ENCODE peak calls at places on chromosomes 16 and 17, in five cellular contexts. T, B, V, F and W are unnamed samples.

GRCh38 chr16:63617047-63617989 is 1504.5 kb downstream of the CDH11 start:
- DNase-seq in T (no peak), B (peak; percentile 3), V (peak; percentile 23), F (peak; percentile 50), W (no peak)

GRCh38 chr16:80148826-80149225 is 392.0 kb upstream of the DYNLRB2 start:
- DNase-seq in T (no peak), B (no peak), V (no peak), F (no peak), W (no peak)

GRCh38 chr17:36921131-36921851 is 16.0 kb upstream of the LHX1 start:
- DNase-seq in T (no peak), B (no peak), V (no peak), F (no peak), W (no peak)

GRCh38 chr17:68507581-68507980 is 4.6 kb upstream of the PRKAR1A start:
- DNase-seq in T (no peak), B (no peak), V (no peak), F (no peak), W (no peak)

GRCh38 chr16:24833352-24833751 is 12.4 kb upstream of the SLC5A11 start:
- DNase-seq in T (no peak), B (no peak), V (no peak), F (no peak), W (no peak)

GRCh38 chr17:61402978-61403845 is 3.6 kb downstream of the TBX2 start:
- DNase-seq in T (no peak), B (no peak), V (no peak), F (peak; percentile 46), W (no peak)

GRCh38 chr17:53032861-53033271 is 789.9 kb upstream of the KIF2B start:
- DNase-seq in T (no peak), B (peak; percentile 88), V (no peak), F (no peak), W (peak; percentile 23)

GRCh38 chr17:48555183-48555615 is 10.3 kb upstream of the HOXB2 start:
- DNase-seq in T (no peak), B (peak; percentile 89), V (no peak), F (no peak), W (no peak)

GRCh38 chr17:57870283-57870635 is 20.4 kb upstream of the MRPS23 start:
- DNase-seq in T (no peak), B (no peak), V (no peak), F (no peak), W (no peak)

GRCh38 chr17:62014526-62014925 is 50.6 kb downstream of the MED13 start:
- DNase-seq in T (no peak), B (no peak), V (no peak), F (no peak), W (no peak)

GRCh38 chr16:1188781-1189189 is 35.9 kb downstream of the CACNA1H start:
- DNase-seq in T (peak; percentile 24), B (peak; percentile 20), V (peak; percentile 46), F (no peak), W (peak; percentile 44)

GRCh38 chr17:77897741-77898301 is 60.7 kb upstream of the TNRC6C start:
- DNase-seq in T (no peak), B (no peak), V (no peak), F (no peak), W (no peak)

GRCh38 chr17:77894126-77894956 is 64.2 kb upstream of the TNRC6C start:
- DNase-seq in T (no peak), B (no peak), V (no peak), F (no peak), W (peak; percentile 4)

GRCh38 chr17:77901476-77901875 is 57.0 kb upstream of the TNRC6C start:
- DNase-seq in T (no peak), B (no peak), V (no peak), F (no peak), W (no peak)

GRCh38 chr17:77899494-77899893 is 59.0 kb upstream of the TNRC6C start:
- DNase-seq in T (no peak), B (no peak), V (no peak), F (no peak), W (no peak)

GRCh38 chr17:77898521-77899434 is 59.7 kb upstream of the TNRC6C start:
- DNase-seq in T (no peak), B (no peak), V (no peak), F (no peak), W (no peak)
- H3K4me1 ChIP-seq in T (peaks cover 17% of the 10 kb centered on the region), B (no peaks in the 10 kb centered on the region), V (no peaks in the 10 kb centered on the region), F (no peaks in the 10 kb centered on the region), W (no peaks in the 10 kb centered on the region)

GRCh38 chr16:57591086-57591869 is 37.2 kb upstream of the ADGRG1 start:
- DNase-seq in T (no peak), B (peak; percentile 74), V (peak; percentile 68), F (peak; percentile 71), W (peak; percentile 76)
- TF ChIP-seq CTCF in T (peak; percentile 60), B (peak; percentile 95), V (peak; percentile 92), F (peak; percentile 85), W (peak; percentile 88)

GRCh38 chr16:9484436-9484835 is 393.0 kb downstream of the HAPSTR1 start:
- DNase-seq in T (no peak), B (no peak), V (no peak), F (no peak), W (no peak)
- H3K9me3 ChIP-seq in T (no peaks in the 10 kb centered on the region), B (no peaks in the 10 kb centered on the region), V (no peaks in the 10 kb centered on the region), F (no peaks in the 10 kb centered on the region), W (no peaks in the 10 kb centered on the region)

GRCh38 chr16:30028438-30029093 is 2.5 kb downstream of the TLCD3B start:
- DNase-seq in T (no peak), B (no peak), V (no peak), F (no peak), W (no peak)
- H3K4me1 ChIP-seq in T (peaks cover 11% of the 10 kb centered on the region), B (no peaks in the 10 kb centered on the region), V (peaks cover 9% of the 10 kb centered on the region), F (peaks cover 3% of the 10 kb centered on the region), W (peaks cover 9% of the 10 kb centered on the region)

GRCh38 chr17:78595135-78595810 is 18.1 kb upstream of the DNAH17 start:
- DNase-seq in T (no peak), B (no peak), V (no peak), F (no peak), W (no peak)
- TF ChIP-seq CTCF in T (no peak), B (no peak), V (no peak), F (no peak), W (no peak)

DNA sequence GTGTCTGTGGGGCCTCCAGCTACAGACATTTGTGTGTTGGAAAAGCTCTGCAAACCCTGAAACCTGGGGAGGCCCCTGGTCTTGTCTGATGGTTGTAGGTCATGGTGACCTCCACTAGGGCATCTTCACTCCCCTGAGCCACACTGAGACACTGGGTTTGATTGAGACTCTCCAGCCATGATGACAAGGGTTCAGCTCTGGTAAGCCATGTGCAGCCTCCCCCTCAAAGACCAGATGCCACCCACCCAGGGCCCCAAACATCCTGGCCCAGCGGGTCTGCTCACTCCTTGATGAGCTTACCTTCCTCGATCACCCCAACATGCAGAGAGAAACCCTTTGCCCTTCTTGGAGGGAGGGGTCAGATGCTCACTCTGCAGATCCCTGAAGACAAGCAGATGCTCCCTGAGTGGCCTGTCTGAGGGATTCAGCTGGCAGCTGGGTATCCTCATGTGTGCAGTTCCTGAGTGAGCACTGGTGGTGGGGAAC is 101.6 kb downstream of the METRNL start:
- DNase-seq in T (no peak), B (no peak), V (no peak), F (no peak), W (no peak)
- H3K9me3 ChIP-seq in T (no peaks in the 10 kb centered on the region), B (no peaks in the 10 kb centered on the region), V (no peaks in the 10 kb centered on the region), F (no peaks in the 10 kb centered on the region), W (no peaks in the 10 kb centered on the region)

GRCh38 chr17:40496170-40496569 is 5.3 kb downstream of the TNS4 start:
- DNase-seq in T (no peak), B (no peak), V (no peak), F (no peak), W (no peak)
- H3K4me1 ChIP-seq in T (peaks cover 7% of the 10 kb centered on the region), B (peaks cover 7% of the 10 kb centered on the region), V (peaks cover 28% of the 10 kb centered on the region), F (peaks cover 31% of the 10 kb centered on the region), W (peaks cover 49% of the 10 kb centered on the region)

DNA sequence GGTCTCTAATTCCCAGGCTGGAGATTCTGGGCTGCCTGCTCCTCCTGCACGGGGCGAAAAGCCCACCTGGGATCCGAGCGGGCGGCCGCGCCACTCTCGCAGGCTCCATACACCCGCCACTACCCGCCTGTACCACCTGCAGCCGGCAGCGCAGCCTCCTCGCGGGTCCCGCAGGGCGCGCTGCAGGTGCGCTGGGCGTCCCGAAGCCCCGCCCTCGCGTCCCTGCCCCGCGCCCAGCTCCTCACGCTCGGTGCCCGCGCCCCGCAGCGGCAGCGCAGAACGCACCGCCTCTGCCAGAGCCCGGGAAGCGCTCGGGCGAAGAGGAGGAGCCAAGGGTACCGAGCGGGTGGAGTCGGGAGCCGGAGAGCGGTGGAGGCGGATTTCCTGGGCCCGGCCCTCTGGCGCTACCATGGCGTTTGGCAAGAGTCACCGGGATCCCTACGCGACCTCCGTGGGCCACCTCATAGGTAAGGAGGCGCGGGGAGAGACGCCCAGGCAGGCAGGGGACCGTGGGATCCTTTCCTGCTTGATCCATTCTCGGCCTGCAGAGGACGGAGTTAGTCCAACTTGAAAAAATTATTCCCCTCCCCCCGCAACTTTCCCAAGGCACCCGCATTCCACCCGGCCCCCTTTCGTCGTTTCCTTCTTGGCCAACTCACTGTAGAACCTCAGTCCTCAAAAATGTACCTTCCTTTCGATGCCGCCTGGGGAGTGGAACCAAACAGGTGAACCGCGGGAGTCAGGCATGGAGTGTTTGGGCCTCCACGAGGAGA is at the start of gene TOM1L1:
- DNase-seq in T (no peak), B (no peak), V (peak; percentile 64), F (peak; percentile 88), W (peak; percentile 89)
- TF ChIP-seq CTCF in T (no peak), B (no peak), V (no peak), F (no peak), W (no peak)

GRCh38 chr16:35480988-35481387 is 2021.6 kb downstream of the TP53TG3F start:
- DNase-seq in T (no peak), B (no peak), V (no peak), F (no peak), W (no peak)

GRCh38 chr16:35485915-35486314 is 2026.5 kb downstream of the TP53TG3F start:
- DNase-seq in T (no peak), B (no peak), V (no peak), F (no peak), W (no peak)

GRCh38 chr16:35480361-35480760 is 2020.9 kb downstream of the TP53TG3F start:
- DNase-seq in T (no peak), B (no peak), V (no peak), F (no peak), W (no peak)
- H3K9me3 ChIP-seq in T (no peaks in the 10 kb centered on the region), B (no peaks in the 10 kb centered on the region), V (peaks cover 24% of the 10 kb centered on the region), F (peaks cover 41% of the 10 kb centered on the region), W (peaks cover 4% of the 10 kb centered on the region)